ENCODE peak calls at places on chromosomes 4 and X, in five cellular contexts. O, J, Q, B and U are unnamed samples.

GRCh38 chrX:54288989-54289388 is 68.9 kb downstream of the WNK3 start:
- DNase-seq in O (no peak), J (no peak), Q (no peak), B (no peak), U (no peak)

GRCh38 chrX:68498044-68498507 is 775 bp upstream of the YIPF6 start:
- DNase-seq in O (no peak), J (no peak), Q (no peak), B (no peak), U (no peak)

GRCh38 chr4:15318621-15319348 is 109.0 kb upstream of the C1QTNF7 start:
- DNase-seq in O (no peak), J (peak), Q (no peak), B (no peak), U (no peak)

GRCh38 chrX:11111038-11111851 is at the start of gene HCCS:
- DNase-seq in O (peak), J (peak), Q (peak), B (peak), U (peak)

GRCh38 chrX:100350704-100351489 is 59.2 kb downstream of the PCDH19 start:
- DNase-seq in O (no peak), J (no peak), Q (no peak), B (no peak), U (no peak)

GRCh38 chr4:105472871-105473339 is 957 bp downstream of the PPA2 start:
- DNase-seq in O (no peak), J (peak), Q (no peak), B (no peak), U (peak)

GRCh38 chr4:130600706-130601105 is 1504.8 kb downstream of the C4orf33 start:
- DNase-seq in O (no peak), J (no peak), Q (no peak), B (no peak), U (no peak)

GRCh38 chr4:47830263-47831025 is 7.4 kb downstream of the CORIN start:
- DNase-seq in O (no peak), J (no peak), Q (no peak), B (no peak), U (no peak)

GRCh38 chr4:159607824-159608223 is 504.9 kb downstream of the RAPGEF2 start:
- DNase-seq in O (no peak), J (peak), Q (peak), B (no peak), U (no peak)

GRCh38 chrX:136273986-136274385 is 22.8 kb upstream of the MAP7D3 start:
- DNase-seq in O (no peak), J (no peak), Q (no peak), B (no peak), U (no peak)

GRCh38 chr4:110518889-110519490 is 43.0 kb downstream of the ENPEP start:
- DNase-seq in O (no peak), J (peak), Q (peak), B (no peak), U (no peak)

GRCh38 chr4:40196724-40197281 is at the start of gene RHOH:
- DNase-seq in O (no peak), J (no peak), Q (no peak), B (no peak), U (no peak)

GRCh38 chrX:31969714-31970113 is 897.9 kb upstream of the FTHL17 start:
- DNase-seq in O (no peak), J (no peak), Q (no peak), B (no peak), U (no peak)

GRCh38 chrX:135543924-135544323 is 23.5 kb downstream of the INTS6L start:
- DNase-seq in O (no peak), J (no peak), Q (no peak), B (no peak), U (no peak)

GRCh38 chrX:13939741-13940597 is 89.7 kb downstream of the GEMIN8 start:
- DNase-seq in O (no peak), J (no peak), Q (no peak), B (no peak), U (no peak)

GRCh38 chrX:38664285-38664684 is 102.9 kb downstream of the TSPAN7 start:
- DNase-seq in O (no peak), J (peak), Q (peak), B (no peak), U (peak)

GRCh38 chr4:43680416-43680815 is 768.2 kb downstream of the KCTD8 start:
- DNase-seq in O (no peak), J (no peak), Q (no peak), B (no peak), U (no peak)

GRCh38 chr4:47972181-47972580 is 44.3 kb downstream of the CNGA1 start:
- DNase-seq in O (no peak), J (no peak), Q (no peak), B (no peak), U (no peak)

GRCh38 chr4:158538176-158538575 is 16.5 kb downstream of the RXFP1 start:
- DNase-seq in O (no peak), J (peak), Q (peak), B (no peak), U (no peak)

GRCh38 chr4:19971829-19972228 is 279.9 kb upstream of the SLIT2 start:
- DNase-seq in O (no peak), J (peak), Q (no peak), B (no peak), U (no peak)

GRCh38 chr4:16693641-16694040 is 204.8 kb downstream of the LDB2 start:
- DNase-seq in O (no peak), J (no peak), Q (no peak), B (no peak), U (no peak)

GRCh38 chrX:152853986-152854385 is 23.1 kb downstream of the NSDHL start:
- DNase-seq in O (no peak), J (no peak), Q (no peak), B (no peak), U (no peak)

GRCh38 chrX:153571159-153571908 is 27.6 kb downstream of the CCNQ start:
- DNase-seq in O (no peak), J (no peak), Q (no peak), B (no peak), U (no peak)

GRCh38 chrX:24777660-24778059 is 83.9 kb downstream of the POLA1 start:
- DNase-seq in O (no peak), J (no peak), Q (no peak), B (no peak), U (no peak)

GRCh38 chr4:26803462-26803861 is 57.2 kb upstream of the STIM2 start:
- DNase-seq in O (no peak), J (peak), Q (no peak), B (no peak), U (peak)

GRCh38 chr4:121192013-121192412 is 27.9 kb upstream of the TNIP3 start:
- DNase-seq in O (no peak), J (peak), Q (peak), B (no peak), U (no peak)

GRCh38 chr4:122666527-122667245 is 45.8 kb upstream of the IL21 start:
- DNase-seq in O (no peak), J (peak), Q (peak), B (no peak), U (no peak)

DNA sequence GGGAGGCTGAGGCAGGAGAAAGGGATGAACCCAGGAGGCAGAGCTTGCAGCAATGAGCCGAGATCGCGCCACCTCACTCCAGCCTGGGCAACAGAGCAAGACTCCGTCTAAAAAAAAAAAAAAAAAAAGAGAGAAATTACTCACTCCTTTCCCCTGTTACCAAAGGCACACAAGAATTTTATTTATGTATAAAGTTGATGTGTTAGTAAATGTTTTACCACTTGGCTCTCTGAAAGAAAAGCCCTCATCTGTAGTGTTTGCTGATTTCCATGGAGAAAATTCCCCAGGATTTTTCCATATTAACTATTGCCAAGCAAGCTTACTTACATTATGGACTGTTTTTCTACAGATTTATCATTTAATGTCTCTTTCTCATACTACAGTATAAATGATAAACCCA is 142.1 kb upstream of the PABPC4L start:
- DNase-seq in O (no peak), J (no peak), Q (no peak), B (no peak), U (no peak)
- H3K27ac ChIP-seq in O (no peak), J (no peak), Q (no peak), B (no peak), U (no peak)

GRCh38 chr4:150152764-150153163 is 74.5 kb downstream of the DCLK2 start:
- DNase-seq in O (no peak), J (peak), Q (no peak), B (no peak), U (no peak)
- H3K27ac ChIP-seq in O (no peak), J (no peak), Q (no peak), B (no peak), U (no peak)

DNA sequence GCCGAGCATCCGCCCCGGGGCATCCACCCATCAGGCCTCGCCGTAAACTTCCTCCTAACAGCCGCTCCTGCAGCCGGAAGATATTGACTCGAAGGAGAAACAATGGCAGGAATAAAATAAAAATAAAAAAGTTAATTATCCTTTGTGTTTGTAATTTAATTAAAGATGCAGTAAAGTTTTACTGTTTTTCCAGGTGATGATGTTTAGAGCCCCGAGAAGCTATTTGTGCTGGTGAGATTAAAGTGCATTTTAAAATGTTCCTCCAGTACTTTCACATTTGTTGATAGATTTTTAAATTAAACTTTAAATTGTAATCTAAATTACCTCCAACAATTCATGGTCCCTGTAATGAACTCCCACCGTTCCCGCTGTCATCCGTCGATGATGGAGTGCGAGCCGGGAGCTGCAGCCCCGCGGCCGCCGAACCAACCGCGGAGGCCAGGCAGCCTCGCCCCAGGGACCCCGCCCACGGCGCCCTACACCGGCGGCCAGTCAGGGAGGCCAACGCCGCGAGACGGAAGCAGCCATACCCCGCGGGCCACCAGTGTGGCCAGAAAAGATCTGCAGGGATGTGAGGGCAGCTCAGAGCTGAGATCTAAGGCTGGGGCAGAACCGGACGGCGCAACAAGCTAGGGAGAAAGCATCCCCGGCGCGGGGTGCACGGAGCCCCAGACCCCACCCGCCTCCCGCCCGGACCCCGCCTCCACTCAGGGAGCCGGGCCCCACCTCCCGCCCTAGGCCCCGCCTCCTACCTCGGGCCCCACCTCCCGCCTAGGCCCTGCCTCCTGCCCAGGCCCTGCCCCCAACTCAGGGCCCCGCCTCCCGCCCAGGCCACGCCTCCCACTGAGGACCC is 104.1 kb downstream of the FAM53A start:
- DNase-seq in O (peak), J (peak), Q (peak), B (no peak), U (peak)
- H3K27ac ChIP-seq in O (peak), J (no peak), Q (no peak), B (peak), U (no peak)

GRCh38 chr4:38691251-38692008 is 27.4 kb downstream of the KLF3 start:
- DNase-seq in O (no peak), J (peak), Q (no peak), B (no peak), U (no peak)
- H3K27ac ChIP-seq in O (peak), J (no peak), Q (no peak), B (no peak), U (no peak)